ENCODE peak calls at places on chromosome 6, in eight cellular contexts. A, K, M, B, T, R, D and J are unnamed samples.

GRCh38 chr6:14129572-14129971 is 12.0 kb downstream of the CD83 start:
- DNase-seq in A (no peak), K (peak; percentile 86), M (no peak), B (peak; percentile 67), T (no peak), R (peak; percentile 57), D (no peak), J (no peak)

GRCh38 chr6:45472383-45472782 is 94.6 kb upstream of the SUPT3H start:
- DNase-seq in A (no peak), K (no peak), M (no peak), B (peak; percentile 70), T (no peak), R (no peak), D (no peak), J (no peak)

GRCh38 chr6:37381579-37381978 is 27.8 kb downstream of the RNF8 start:
- DNase-seq in A (no peak), K (peak; percentile 91), M (no peak), B (no peak), T (no peak), R (peak; percentile 54), D (peak; percentile 32), J (no peak)

GRCh38 chr6:160137989-160138835 is 16.6 kb downstream of the SLC22A1 start:
- DNase-seq in A (no peak), K (peak; percentile 75), M (no peak), B (peak; percentile 73), T (peak; percentile 92), R (peak; percentile 72), D (peak; percentile 23), J (no peak)

GRCh38 chr6:72035483-72035882 is 149.1 kb downstream of the RIMS1 start:
- DNase-seq in A (no peak), K (no peak), M (no peak), B (no peak), T (no peak), R (no peak), D (no peak), J (no peak)

GRCh38 chr6:126176266-126176665 is 163.6 kb upstream of the CENPW start:
- DNase-seq in A (no peak), K (peak; percentile 48), M (no peak), B (no peak), T (no peak), R (no peak), D (no peak), J (no peak)

GRCh38 chr6:163739968-163740367 is 325.4 kb downstream of the QKI start:
- DNase-seq in A (no peak), K (no peak), M (no peak), B (no peak), T (no peak), R (no peak), D (no peak), J (no peak)

GRCh38 chr6:131600696-131601095 is 27.3 kb downstream of the MED23 start:
- DNase-seq in A (no peak), K (no peak), M (no peak), B (no peak), T (no peak), R (no peak), D (no peak), J (no peak)

GRCh38 chr6:163816441-163816840 is 401.9 kb downstream of the QKI start:
- DNase-seq in A (no peak), K (no peak), M (no peak), B (no peak), T (peak; percentile 72), R (no peak), D (no peak), J (no peak)

GRCh38 chr6:119138906-119139541 is 60.6 kb upstream of the FAM184A start:
- DNase-seq in A (no peak), K (no peak), M (no peak), B (no peak), T (no peak), R (no peak), D (no peak), J (no peak)
- TF ChIP-seq POLR2AphosphoS5 in A (no peak), K (no peak), M (no peak), B (no peak), T (no peak), R (no peak), D (no peak), J (no peak)

GRCh38 chr6:18263561-18264337 is 581 bp downstream of the DEK start:
- DNase-seq in A (no peak), K (peak; percentile 64), M (no peak), B (peak; percentile 86), T (no peak), R (peak; percentile 74), D (no peak), J (no peak)

GRCh38 chr6:18260448-18261106 is 3.8 kb downstream of the DEK start:
- DNase-seq in A (no peak), K (no peak), M (no peak), B (no peak), T (no peak), R (no peak), D (peak; percentile 64), J (no peak)

GRCh38 chr6:18262812-18263560 is 1.3 kb downstream of the DEK start:
- DNase-seq in A (no peak), K (no peak), M (no peak), B (no peak), T (no peak), R (no peak), D (peak; percentile 78), J (no peak)

GRCh38 chr6:18261877-18262276 is 2.5 kb downstream of the DEK start:
- DNase-seq in A (no peak), K (no peak), M (no peak), B (no peak), T (no peak), R (no peak), D (no peak), J (no peak)

GRCh38 chr6:18259675-18260447 is 4.5 kb downstream of the DEK start:
- DNase-seq in A (no peak), K (no peak), M (no peak), B (no peak), T (no peak), R (no peak), D (no peak), J (no peak)
- H3K4me3 ChIP-seq in A (no peak overlapping the region), K (peak overlapping the region; percentile 97), M (no peak overlapping the region), B (no peak overlapping the region), T (no peak overlapping the region), R (no peak overlapping the region), D (peak overlapping the region; percentile 70), J (no peak overlapping the region)

GRCh38 chr6:155126727-155127439 is 131.8 kb downstream of the TIAM2 start:
- DNase-seq in A (no peak), K (no peak), M (no peak), B (no peak), T (no peak), R (no peak), D (no peak), J (no peak)

GRCh38 chr6:155130161-155130853 is 133.5 kb upstream of the CLDN20 start:
- DNase-seq in A (no peak), K (no peak), M (no peak), B (no peak), T (no peak), R (no peak), D (no peak), J (no peak)

GRCh38 chr6:155132617-155133016 is 131.2 kb upstream of the CLDN20 start:
- DNase-seq in A (no peak), K (no peak), M (no peak), B (no peak), T (no peak), R (no peak), D (no peak), J (no peak)

GRCh38 chr6:155128971-155129370 is 133.9 kb downstream of the TIAM2 start:
- DNase-seq in A (no peak), K (no peak), M (no peak), B (no peak), T (no peak), R (no peak), D (no peak), J (no peak)

DNA sequence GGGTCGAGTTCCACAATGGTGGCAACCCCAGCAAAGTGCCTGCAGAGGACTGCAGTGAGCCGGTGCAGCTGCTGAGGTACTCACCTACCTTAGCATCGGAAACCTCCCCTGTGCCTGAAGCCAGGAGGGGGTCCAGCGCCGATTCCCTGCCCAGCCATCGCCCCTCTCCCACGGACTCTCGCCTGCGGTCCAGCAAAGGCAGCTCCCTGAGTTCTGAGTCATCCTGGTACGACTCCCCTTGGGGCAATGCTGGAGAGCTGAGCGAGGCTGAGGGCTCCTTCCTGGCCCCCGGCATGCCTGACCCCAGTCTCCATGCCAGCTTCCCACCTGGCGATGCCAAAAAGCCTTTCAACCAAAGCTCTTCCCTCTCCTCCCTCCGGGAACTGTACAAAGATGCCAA is 134.1 kb upstream of the CLDN20 start:
- DNase-seq in A (no peak), K (no peak), M (no peak), B (no peak), T (no peak), R (no peak), D (no peak), J (no peak)
- TF ChIP-seq POLR2AphosphoS5 in A (no peak), K (no peak), M (no peak), B (no peak), T (no peak), R (no peak), D (no peak), J (no peak)

GRCh38 chr6:120058410-120058809 is 708.8 kb upstream of the MAN1A1 start:
- DNase-seq in A (no peak), K (no peak), M (no peak), B (no peak), T (no peak), R (no peak), D (no peak), J (no peak)
- H3K4me3 ChIP-seq in A (no peak overlapping the region), K (no peak overlapping the region), M (no peak overlapping the region), B (no peak overlapping the region), T (no peak overlapping the region), R (no peak overlapping the region), D (no peak overlapping the region), J (no peak overlapping the region)